ENCODE peak calls at places on chromosome 6, in ten cellular contexts. One of them, this sample, is unnamed.

GRCh38 chr6:32189742-32190053 is 304 bp downstream of the PBX2 start:
- DNase-seq in activated CD8-positive, alpha-beta T cell treated with anti-CD3 and anti-CD28 coated beads for 36 hours: no peak
- DNase-seq in breast epithelium: no peak
- DNase-seq in endothelial cell: no peak
- DNase-seq in lung microvascular endothelial cell: peak
- DNase-seq in B cell: peak
- DNase-seq in MCF 10A: no peak
- DNase-seq in heart right ventricle: peak
- DNase-seq in amniotic stem cell: no peak
- DNase-seq in LoVo: no peak
- DNase-seq in this sample: no peak

GRCh38 chr6:74096329-74096728 is 400.3 kb downstream of the CD109 start:
- DNase-seq in activated CD8-positive, alpha-beta T cell treated with anti-CD3 and anti-CD28 coated beads for 36 hours: no peak
- DNase-seq in breast epithelium: no peak
- DNase-seq in endothelial cell: no peak
- DNase-seq in lung microvascular endothelial cell: no peak
- DNase-seq in B cell: no peak
- DNase-seq in MCF 10A: no peak
- DNase-seq in heart right ventricle: no peak
- DNase-seq in amniotic stem cell: no peak
- DNase-seq in LoVo: no peak
- DNase-seq in this sample: no peak

GRCh38 chr6:110822248-110822647 is 7.0 kb upstream of the CDK19 start:
- DNase-seq in activated CD8-positive, alpha-beta T cell treated with anti-CD3 and anti-CD28 coated beads for 36 hours: no peak
- DNase-seq in breast epithelium: no peak
- DNase-seq in endothelial cell: no peak
- DNase-seq in lung microvascular endothelial cell: no peak
- DNase-seq in B cell: no peak
- DNase-seq in MCF 10A: peak
- DNase-seq in heart right ventricle: no peak
- DNase-seq in amniotic stem cell: no peak
- DNase-seq in LoVo: no peak
- DNase-seq in this sample: no peak

GRCh38 chr6:160137989-160138835 is 16.6 kb downstream of the SLC22A1 start:
- DNase-seq in activated CD8-positive, alpha-beta T cell treated with anti-CD3 and anti-CD28 coated beads for 36 hours: peak
- DNase-seq in breast epithelium: no peak
- DNase-seq in endothelial cell: peak
- DNase-seq in lung microvascular endothelial cell: peak
- DNase-seq in B cell: peak
- DNase-seq in MCF 10A: peak
- DNase-seq in heart right ventricle: peak
- DNase-seq in amniotic stem cell: peak
- DNase-seq in LoVo: peak
- DNase-seq in this sample: peak

GRCh38 chr6:124433369-124434064 is 528.7 kb upstream of the RNF217 start:
- DNase-seq in activated CD8-positive, alpha-beta T cell treated with anti-CD3 and anti-CD28 coated beads for 36 hours: no peak
- DNase-seq in breast epithelium: no peak
- DNase-seq in endothelial cell: no peak
- DNase-seq in lung microvascular endothelial cell: no peak
- DNase-seq in B cell: no peak
- DNase-seq in MCF 10A: peak
- DNase-seq in heart right ventricle: no peak
- DNase-seq in amniotic stem cell: no peak
- DNase-seq in LoVo: no peak
- DNase-seq in this sample: no peak

GRCh38 chr6:50716887-50717509 is 3.7 kb downstream of the TFAP2D start:
- DNase-seq in activated CD8-positive, alpha-beta T cell treated with anti-CD3 and anti-CD28 coated beads for 36 hours: no peak
- DNase-seq in breast epithelium: no peak
- DNase-seq in endothelial cell: no peak
- DNase-seq in lung microvascular endothelial cell: no peak
- DNase-seq in B cell: no peak
- DNase-seq in MCF 10A: peak
- DNase-seq in heart right ventricle: no peak
- DNase-seq in amniotic stem cell: no peak
- DNase-seq in LoVo: no peak
- DNase-seq in this sample: no peak

GRCh38 chr6:33018904-33019303 is 9.5 kb upstream of the HLA-DOA start:
- DNase-seq in activated CD8-positive, alpha-beta T cell treated with anti-CD3 and anti-CD28 coated beads for 36 hours: peak
- DNase-seq in breast epithelium: peak
- DNase-seq in endothelial cell: no peak
- DNase-seq in lung microvascular endothelial cell: peak
- DNase-seq in B cell: peak
- DNase-seq in MCF 10A: no peak
- DNase-seq in heart right ventricle: peak
- DNase-seq in amniotic stem cell: no peak
- DNase-seq in LoVo: peak
- DNase-seq in this sample: peak

GRCh38 chr6:137904822-137905617 is 38.0 kb downstream of the TNFAIP3 start:
- DNase-seq in activated CD8-positive, alpha-beta T cell treated with anti-CD3 and anti-CD28 coated beads for 36 hours: peak
- DNase-seq in breast epithelium: no peak
- DNase-seq in endothelial cell: no peak
- DNase-seq in lung microvascular endothelial cell: peak
- DNase-seq in B cell: peak
- DNase-seq in MCF 10A: no peak
- DNase-seq in heart right ventricle: peak
- DNase-seq in amniotic stem cell: no peak
- DNase-seq in LoVo: no peak
- DNase-seq in this sample: peak

GRCh38 chr6:141057761-141058160 is 1075.0 kb upstream of the GJE1 start:
- DNase-seq in activated CD8-positive, alpha-beta T cell treated with anti-CD3 and anti-CD28 coated beads for 36 hours: no peak
- DNase-seq in breast epithelium: no peak
- DNase-seq in endothelial cell: no peak
- DNase-seq in lung microvascular endothelial cell: no peak
- DNase-seq in B cell: no peak
- DNase-seq in MCF 10A: no peak
- DNase-seq in heart right ventricle: no peak
- DNase-seq in amniotic stem cell: no peak
- DNase-seq in LoVo: no peak
- DNase-seq in this sample: no peak

GRCh38 chr6:158038291-158039177 is 56.9 kb downstream of the SYNJ2 start:
- DNase-seq in activated CD8-positive, alpha-beta T cell treated with anti-CD3 and anti-CD28 coated beads for 36 hours: no peak
- DNase-seq in breast epithelium: no peak
- DNase-seq in endothelial cell: no peak
- DNase-seq in lung microvascular endothelial cell: no peak
- DNase-seq in B cell: no peak
- DNase-seq in MCF 10A: no peak
- DNase-seq in heart right ventricle: no peak
- DNase-seq in amniotic stem cell: no peak
- DNase-seq in LoVo: no peak
- DNase-seq in this sample: no peak

GRCh38 chr6:130604869-130605401 is 222.3 kb upstream of the SMLR1 start:
- DNase-seq in activated CD8-positive, alpha-beta T cell treated with anti-CD3 and anti-CD28 coated beads for 36 hours: no peak
- DNase-seq in breast epithelium: no peak
- DNase-seq in endothelial cell: no peak
- DNase-seq in lung microvascular endothelial cell: no peak
- DNase-seq in B cell: no peak
- DNase-seq in MCF 10A: no peak
- DNase-seq in heart right ventricle: no peak
- DNase-seq in amniotic stem cell: no peak
- DNase-seq in LoVo: no peak
- DNase-seq in this sample: no peak

GRCh38 chr6:142696689-142697088 is 248.3 kb downstream of the HIVEP2 start:
- DNase-seq in activated CD8-positive, alpha-beta T cell treated with anti-CD3 and anti-CD28 coated beads for 36 hours: no peak
- DNase-seq in breast epithelium: peak
- DNase-seq in endothelial cell: no peak
- DNase-seq in lung microvascular endothelial cell: no peak
- DNase-seq in B cell: no peak
- DNase-seq in MCF 10A: peak
- DNase-seq in heart right ventricle: no peak
- DNase-seq in amniotic stem cell: no peak
- DNase-seq in LoVo: no peak
- DNase-seq in this sample: no peak